ENCODE peak calls at places on chromosomes 3 and 15, in eight cellular contexts. I is HFF-Myc; Y is breast epithelium; G is suprapubic skin; V is CD8-positive, alpha-beta T cell; E is endodermal cell; R is coronary artery; L is fibroblast of pulmonary artery. P is an unnamed sample.

GRCh38 chr15:63943829-63944680 is 102.2 kb downstream of the DAPK2 start:
- DNase-seq in I (no peak), L (no peak), R (no peak), V (no peak), G (no peak), Y (no peak), E (peak; percentile 27), P (no peak)

GRCh38 chr15:25682349-25682748 is 180.8 kb downstream of the ATP10A start:
- DNase-seq in I (no peak), E (no peak), Y (peak; percentile 65), G (peak; percentile 56), R (peak; percentile 84), V (no peak), L (no peak), P (no peak)

GRCh38 chr3:138827222-138827621 is 7.5 kb downstream of the PIK3CB start:
- DNase-seq in E (no peak), R (no peak), I (no peak), G (no peak), V (no peak), Y (no peak), L (no peak), P (no peak)

GRCh38 chr3:30751610-30752299 is 142.7 kb downstream of the GADL1 start:
- DNase-seq in L (peak; percentile 67), Y (no peak), E (peak; percentile 80), I (peak; percentile 27), R (no peak), V (peak; percentile 36), G (no peak), P (peak; percentile 72)

GRCh38 chr3:48966876-48967361 is 23.1 kb upstream of the P4HTM start:
- DNase-seq in G (no peak), R (no peak), V (no peak), I (no peak), L (no peak), E (peak; percentile 30), Y (no peak), P (no peak)

GRCh38 chr15:27681038-27681437 is 418.1 kb downstream of the OCA2 start:
- DNase-seq in I (no peak), L (no peak), G (no peak), E (no peak), Y (no peak), V (no peak), R (no peak), P (no peak)

GRCh38 chr3:46708401-46709146 is 7.4 kb downstream of the TMIE start:
- DNase-seq in E (peak; percentile 47), I (no peak), G (peak; percentile 49), L (no peak), V (no peak), Y (no peak), R (peak; percentile 68), P (no peak)

GRCh38 chr3:141680620-141681389 is 57.3 kb upstream of the RNF7 start:
- DNase-seq in R (no peak), I (no peak), L (peak; percentile 71), Y (peak; percentile 39), G (no peak), E (peak; percentile 60), V (no peak), P (peak; percentile 61)

GRCh38 chr15:101810905-101811304 is 1.1 kb upstream of the OR4F15 start:
- DNase-seq in L (peak; percentile 3), I (no peak), V (no peak), R (no peak), E (no peak), G (no peak), Y (no peak), P (no peak)

GRCh38 chr15:74709892-74710291 is 14.1 kb upstream of the EDC3 start:
- DNase-seq in V (no peak), Y (no peak), E (no peak), L (no peak), I (no peak), G (no peak), R (no peak), P (no peak)

GRCh38 chr3:170055209-170055608 is 17.4 kb downstream of the GPR160 start:
- DNase-seq in V (no peak), G (no peak), R (no peak), Y (no peak), E (no peak), I (no peak), L (no peak), P (no peak)

GRCh38 chr3:28590851-28591250 is 242.2 kb upstream of the AZI2 start:
- DNase-seq in Y (no peak), E (no peak), I (no peak), V (no peak), R (no peak), L (no peak), G (no peak), P (no peak)

DNA sequence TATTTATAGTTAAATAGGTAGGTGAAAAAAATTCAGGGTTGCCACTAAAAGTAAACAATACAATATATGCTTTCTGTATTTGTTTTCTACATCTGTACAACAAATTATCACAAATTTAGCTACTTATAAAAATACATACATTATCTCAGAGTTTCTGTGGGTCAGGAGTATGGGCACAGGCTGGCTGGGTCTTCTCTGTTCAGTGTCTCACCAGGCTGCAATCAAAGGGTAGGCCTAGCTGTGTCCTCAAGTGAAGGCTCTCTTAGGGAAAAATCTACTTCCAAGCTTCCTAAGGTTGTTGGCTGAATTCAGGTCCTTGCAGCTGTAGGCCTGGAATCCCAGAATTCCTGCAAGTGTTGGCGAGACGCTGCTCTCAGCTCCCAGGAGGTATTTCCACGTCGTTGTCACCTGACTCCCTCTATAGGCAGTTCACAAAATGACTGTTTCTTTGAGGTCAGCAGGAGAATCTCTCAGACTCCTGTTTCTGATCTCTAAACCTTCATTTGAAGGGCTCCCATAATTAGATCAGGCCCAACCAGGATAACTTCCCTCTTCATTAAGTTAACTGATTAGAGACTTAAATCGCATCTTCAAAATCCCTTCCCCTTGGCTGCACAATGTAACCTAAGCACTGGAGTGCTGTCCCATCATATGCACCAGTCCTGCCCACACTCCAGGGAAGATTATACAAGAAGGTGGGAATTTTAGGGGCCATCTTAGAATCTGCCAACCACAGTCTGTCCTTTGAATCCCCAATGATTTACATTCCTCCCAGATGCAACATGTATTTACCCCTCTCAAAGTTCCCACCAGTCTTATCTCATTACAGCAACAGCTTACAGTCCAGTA is 296.6 kb downstream of the SUCLG2 start:
- DNase-seq in E (peak; percentile 89), R (no peak), L (peak; percentile 51), Y (no peak), I (peak; percentile 35), G (no peak), V (no peak), P (peak; percentile 32)
- TF ChIP-seq CTCF in E (peak; percentile 77), R (no peak), L (peak; percentile 45), Y (peak; percentile 41), I (peak; percentile 48), G (no peak), V (no peak), P (peak; percentile 42)

GRCh38 chr3:150220791-150221190 is 187.3 kb upstream of the TSC22D2 start:
- DNase-seq in V (no peak), Y (no peak), L (no peak), E (no peak), R (no peak), I (no peak), G (no peak), P (peak; percentile 26)
- H3K4me3 ChIP-seq in V (no peak overlapping the region), Y (peak overlapping the region; percentile 27), L (peak overlapping the region; percentile 49), E (peak overlapping the region; percentile 37), R (peak overlapping the region; percentile 57), I (no peak overlapping the region), G (peak overlapping the region; percentile 36), P (no peak overlapping the region)

DNA sequence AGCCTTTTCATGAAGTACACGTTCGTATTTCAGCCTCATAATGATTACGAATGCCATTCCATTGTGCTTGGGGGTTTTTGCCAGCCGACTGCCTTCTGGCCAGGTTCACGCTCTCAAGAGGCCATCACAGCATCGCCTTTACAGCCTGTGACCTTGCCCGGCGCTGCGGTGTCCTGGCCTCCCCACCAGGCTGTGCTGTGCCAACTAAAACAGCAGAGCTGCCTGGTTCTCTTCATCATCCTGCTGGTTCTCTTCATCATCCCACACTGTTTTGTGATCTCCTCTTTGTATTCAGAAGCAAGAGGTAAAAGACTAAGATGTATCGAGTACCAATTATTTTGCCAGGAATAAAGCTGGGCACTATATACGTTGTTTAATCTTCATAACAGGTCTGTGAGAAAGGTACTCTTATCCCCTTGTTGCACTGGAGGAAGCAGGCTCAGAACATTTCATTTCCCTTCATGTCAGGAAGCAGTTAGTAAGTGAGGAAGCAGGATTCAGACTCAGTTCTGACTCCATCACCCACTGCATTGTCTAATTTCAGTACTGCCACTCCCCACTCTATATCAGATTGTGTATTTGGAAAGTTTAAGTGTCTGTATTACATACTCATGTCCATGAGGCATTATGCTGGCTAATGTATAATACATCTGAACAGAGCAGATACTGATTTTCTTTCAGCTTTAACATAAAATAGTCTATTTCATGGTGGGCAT is 92.7 kb downstream of the LRRC28 start:
- DNase-seq in E (peak; percentile 84), R (no peak), I (no peak), L (peak; percentile 26), V (peak; percentile 34), Y (no peak), G (no peak), P (peak; percentile 7)
- TF ChIP-seq CTCF in E (peak; percentile 78), R (no peak), I (peak; percentile 35), L (peak; percentile 38), V (peak; percentile 62), Y (no peak), G (no peak), P (peak; percentile 31)

GRCh38 chr3:136195258-136196063 is 674 bp downstream of the MSL2 start:
- DNase-seq in V (peak; percentile 72), L (peak; percentile 74), Y (peak; percentile 68), E (peak; percentile 88), R (peak; percentile 87), I (no peak), G (peak; percentile 89), P (peak; percentile 78)

GRCh38 chr3:136196064-136196400 is at the start of gene MSL2:
- DNase-seq in I (no peak), Y (no peak), L (no peak), E (no peak), G (no peak), R (no peak), V (no peak), P (no peak)

GRCh38 chr3:136193273-136194043 is 2.7 kb downstream of the MSL2 start:
- DNase-seq in E (no peak), Y (no peak), R (no peak), L (no peak), I (no peak), V (no peak), G (no peak), P (peak; percentile 27)

GRCh38 chr3:136196401-136197158 is 445 bp upstream of the MSL2 start:
- DNase-seq in G (peak; percentile 99), L (peak; percentile 100), Y (peak; percentile 98), E (peak; percentile 100), V (peak; percentile 98), I (peak; percentile 99), R (peak; percentile 99), P (peak; percentile 100)

DNA sequence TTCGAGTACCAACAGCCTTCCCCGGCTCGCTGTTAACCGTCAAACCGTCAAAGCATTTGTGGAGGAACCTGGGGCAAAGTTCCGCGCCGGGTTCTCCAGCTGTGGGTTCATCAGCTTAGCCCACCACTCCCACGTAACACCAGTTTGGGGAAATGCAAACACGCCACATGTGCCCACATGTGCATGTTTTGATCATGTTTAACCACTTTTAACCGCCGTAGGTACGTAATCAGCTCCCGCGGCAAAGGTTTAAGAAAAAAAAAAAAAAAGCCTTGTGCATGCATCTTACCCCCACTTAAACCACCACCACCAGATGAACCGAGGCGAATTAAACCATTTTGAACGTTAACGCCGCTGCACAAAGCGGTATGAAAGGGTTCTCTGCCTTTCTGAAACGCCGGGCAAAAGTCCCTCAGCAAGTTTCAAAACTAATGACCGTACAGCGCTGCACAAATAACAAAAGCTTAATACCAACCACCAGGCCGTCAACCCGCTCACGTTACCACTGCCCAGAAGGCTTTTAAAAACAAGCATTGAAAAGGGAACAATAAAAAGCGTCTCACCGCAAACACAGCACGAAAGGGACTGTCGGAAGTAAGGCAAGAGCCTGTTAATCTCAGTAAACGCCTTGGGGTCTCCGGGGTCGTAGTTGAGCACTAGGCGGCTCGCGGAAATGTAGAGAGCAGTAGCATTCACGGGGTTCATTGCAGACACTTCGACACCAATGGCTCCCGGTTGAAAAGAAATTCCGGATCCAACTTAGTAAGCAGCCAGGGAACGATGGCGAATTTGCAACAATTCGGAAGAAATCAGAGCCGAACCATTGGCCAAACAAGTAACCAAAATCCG is 1.5 kb downstream of the MSL2 start:
- DNase-seq in R (no peak), Y (no peak), E (peak; percentile 69), G (no peak), V (peak; percentile 52), I (no peak), L (no peak), P (peak; percentile 38)
- H3K4me3 ChIP-seq in R (peak overlapping the region; percentile 97), Y (peak overlapping the region; percentile 99), E (peak overlapping the region; percentile 100), G (peak overlapping the region; percentile 71), V (peak overlapping the region; percentile 86), I (peak overlapping the region; percentile 88), L (peak overlapping the region; percentile 99), P (peak overlapping the region; percentile 87)